ENCODE peak calls at places on chromosome 20, in seven cellular contexts. One of them, this sample, is unnamed. For H3K4me1, the result is how much of the 10 kb centered on the place peaks cover.

GRCh38 chr20:1469925-1470571 is 3.4 kb upstream of the NSFL1C start:
- DNase-seq in HepG2: peak
- DNase-seq in HCT116: peak
- DNase-seq in upper lobe of left lung: peak
- DNase-seq in prostate gland: peak
- DNase-seq in GM12878: peak
- DNase-seq in sigmoid colon: peak
- DNase-seq in this sample: peak

GRCh38 chr20:4051413-4052138 is 36.2 kb upstream of the RNF24 start:
- DNase-seq in sigmoid colon: peak
- DNase-seq in GM12878: no peak
- DNase-seq in HepG2: no peak
- DNase-seq in upper lobe of left lung: peak
- DNase-seq in HCT116: no peak
- DNase-seq in prostate gland: no peak
- DNase-seq in this sample: no peak

GRCh38 chr20:34544109-34544793 is 14.3 kb upstream of the MAP1LC3A start:
- DNase-seq in prostate gland: no peak
- DNase-seq in GM12878: no peak
- DNase-seq in HCT116: no peak
- DNase-seq in sigmoid colon: no peak
- DNase-seq in HepG2: no peak
- DNase-seq in upper lobe of left lung: no peak
- DNase-seq in this sample: no peak

GRCh38 chr20:22795455-22795854 is 211.1 kb upstream of the FOXA2 start:
- DNase-seq in upper lobe of left lung: no peak
- DNase-seq in HepG2: no peak
- DNase-seq in HCT116: no peak
- DNase-seq in GM12878: no peak
- DNase-seq in prostate gland: no peak
- DNase-seq in sigmoid colon: no peak
- DNase-seq in this sample: no peak

GRCh38 chr20:32201296-32201976 is 6.1 kb downstream of the PLAGL2 start:
- DNase-seq in upper lobe of left lung: peak
- DNase-seq in prostate gland: no peak
- DNase-seq in HepG2: no peak
- DNase-seq in sigmoid colon: no peak
- DNase-seq in HCT116: no peak
- DNase-seq in GM12878: no peak
- DNase-seq in this sample: no peak

GRCh38 chr20:32585011-32585518 is at the start of gene NOL4L:
- DNase-seq in HCT116: no peak
- DNase-seq in upper lobe of left lung: no peak
- DNase-seq in sigmoid colon: no peak
- DNase-seq in HepG2: no peak
- DNase-seq in GM12878: no peak
- DNase-seq in prostate gland: no peak
- DNase-seq in this sample: peak

GRCh38 chr20:2259731-2260130 is 36.1 kb upstream of the TGM3 start:
- DNase-seq in GM12878: no peak
- DNase-seq in upper lobe of left lung: no peak
- DNase-seq in prostate gland: no peak
- DNase-seq in HepG2: no peak
- DNase-seq in HCT116: no peak
- DNase-seq in sigmoid colon: no peak
- DNase-seq in this sample: no peak

GRCh38 chr20:31824554-31825313 is 5.6 kb downstream of the MYLK2 start:
- DNase-seq in GM12878: no peak
- DNase-seq in prostate gland: no peak
- DNase-seq in sigmoid colon: no peak
- DNase-seq in HCT116: no peak
- DNase-seq in HepG2: no peak
- DNase-seq in upper lobe of left lung: no peak
- DNase-seq in this sample: no peak

GRCh38 chr20:2757969-2758368 is 42.5 kb downstream of the CPXM1 start:
- DNase-seq in HCT116: no peak
- DNase-seq in HepG2: no peak
- DNase-seq in prostate gland: no peak
- DNase-seq in sigmoid colon: no peak
- DNase-seq in GM12878: no peak
- DNase-seq in upper lobe of left lung: no peak
- DNase-seq in this sample: no peak

GRCh38 chr20:35539756-35540212 is 2.1 kb upstream of the ERGIC3 start:
- DNase-seq in HCT116: no peak
- DNase-seq in upper lobe of left lung: peak
- DNase-seq in sigmoid colon: no peak
- DNase-seq in prostate gland: no peak
- DNase-seq in GM12878: peak
- DNase-seq in HepG2: peak
- DNase-seq in this sample: peak

GRCh38 chr20:48933017-48933766 is 11.7 kb downstream of the ARFGEF2 start:
- DNase-seq in HCT116: no peak
- DNase-seq in GM12878: no peak
- DNase-seq in prostate gland: no peak
- DNase-seq in sigmoid colon: no peak
- DNase-seq in HepG2: no peak
- DNase-seq in upper lobe of left lung: peak
- DNase-seq in this sample: no peak

GRCh38 chr20:48772183-48772976 is 55.4 kb downstream of the PREX1 start:
- DNase-seq in HepG2: no peak
- DNase-seq in GM12878: no peak
- DNase-seq in sigmoid colon: peak
- DNase-seq in HCT116: no peak
- DNase-seq in upper lobe of left lung: peak
- DNase-seq in prostate gland: no peak
- DNase-seq in this sample: peak

GRCh38 chr20:35601021-35601973 is 14.3 kb upstream of the SPAG4 start:
- DNase-seq in GM12878: no peak
- DNase-seq in sigmoid colon: peak
- DNase-seq in HCT116: no peak
- DNase-seq in upper lobe of left lung: peak
- DNase-seq in HepG2: peak
- DNase-seq in prostate gland: peak
- DNase-seq in this sample: peak

GRCh38 chr20:17448071-17448470 is 83.1 kb downstream of the BFSP1 start:
- DNase-seq in upper lobe of left lung: no peak
- DNase-seq in HepG2: no peak
- DNase-seq in HCT116: no peak
- DNase-seq in sigmoid colon: no peak
- DNase-seq in GM12878: no peak
- DNase-seq in prostate gland: no peak
- DNase-seq in this sample: no peak

GRCh38 chr20:37198962-37199660 is 19.8 kb upstream of the MROH8 start:
- DNase-seq in upper lobe of left lung: no peak
- DNase-seq in HCT116: no peak
- DNase-seq in sigmoid colon: no peak
- DNase-seq in GM12878: no peak
- DNase-seq in HepG2: no peak
- DNase-seq in prostate gland: no peak
- DNase-seq in this sample: no peak

GRCh38 chr20:45098096-45098773 is 2.7 kb downstream of the KCNS1 start:
- DNase-seq in sigmoid colon: no peak
- DNase-seq in prostate gland: no peak
- DNase-seq in upper lobe of left lung: no peak
- DNase-seq in HCT116: no peak
- DNase-seq in HepG2: no peak
- DNase-seq in GM12878: no peak
- DNase-seq in this sample: peak

GRCh38 chr20:17059465-17059864 is 167.4 kb upstream of the PCSK2 start:
- DNase-seq in sigmoid colon: no peak
- DNase-seq in GM12878: no peak
- DNase-seq in HepG2: no peak
- DNase-seq in upper lobe of left lung: peak
- DNase-seq in prostate gland: no peak
- DNase-seq in HCT116: peak
- DNase-seq in this sample: no peak

GRCh38 chr20:34195355-34195754 is 45.9 kb upstream of the ASIP start:
- DNase-seq in upper lobe of left lung: no peak
- DNase-seq in HCT116: no peak
- DNase-seq in GM12878: no peak
- DNase-seq in sigmoid colon: no peak
- DNase-seq in HepG2: no peak
- DNase-seq in prostate gland: no peak
- DNase-seq in this sample: no peak

GRCh38 chr20:37314617-37315292 is 25.3 kb downstream of the MANBAL start:
- DNase-seq in HepG2: no peak
- DNase-seq in upper lobe of left lung: no peak
- DNase-seq in prostate gland: no peak
- DNase-seq in GM12878: no peak
- DNase-seq in HCT116: no peak
- DNase-seq in sigmoid colon: peak
- DNase-seq in this sample: no peak

GRCh38 chr20:58965270-58966064 is 15.6 kb upstream of the NELFCD start:
- DNase-seq in HCT116: no peak
- DNase-seq in sigmoid colon: no peak
- DNase-seq in HepG2: no peak
- DNase-seq in upper lobe of left lung: no peak
- DNase-seq in GM12878: no peak
- DNase-seq in prostate gland: no peak
- DNase-seq in this sample: no peak

GRCh38 chr20:6295477-6296256 is 172.8 kb upstream of the FERMT1 start:
- DNase-seq in prostate gland: no peak
- DNase-seq in upper lobe of left lung: no peak
- DNase-seq in GM12878: no peak
- DNase-seq in sigmoid colon: no peak
- DNase-seq in HCT116: no peak
- DNase-seq in HepG2: no peak
- DNase-seq in this sample: no peak

GRCh38 chr20:19760371-19760721 is 2.3 kb downstream of the RIN2 start:
- DNase-seq in prostate gland: no peak
- DNase-seq in upper lobe of left lung: no peak
- DNase-seq in HCT116: no peak
- DNase-seq in HepG2: no peak
- DNase-seq in sigmoid colon: no peak
- DNase-seq in GM12878: no peak
- DNase-seq in this sample: no peak

GRCh38 chr20:11935754-11936551 is 18.3 kb downstream of the BTBD3 start:
- DNase-seq in GM12878: no peak
- DNase-seq in sigmoid colon: no peak
- DNase-seq in HepG2: peak
- DNase-seq in prostate gland: no peak
- DNase-seq in HCT116: no peak
- DNase-seq in upper lobe of left lung: no peak
- DNase-seq in this sample: no peak

GRCh38 chr20:35968930-35969329 is 540 bp downstream of the CNBD2 start:
- DNase-seq in prostate gland: no peak
- DNase-seq in sigmoid colon: no peak
- DNase-seq in GM12878: no peak
- DNase-seq in upper lobe of left lung: no peak
- DNase-seq in HepG2: no peak
- DNase-seq in HCT116: no peak
- DNase-seq in this sample: no peak

GRCh38 chr20:25623736-25624499 is at the start of gene NANP:
- DNase-seq in HCT116: peak
- DNase-seq in upper lobe of left lung: peak
- DNase-seq in GM12878: peak
- DNase-seq in HepG2: peak
- DNase-seq in prostate gland: peak
- DNase-seq in sigmoid colon: peak
- DNase-seq in this sample: peak
- TF ChIP-seq POLR2AphosphoS5 in HCT116: peak
- TF ChIP-seq POLR2AphosphoS5 in upper lobe of left lung: peak
- TF ChIP-seq POLR2AphosphoS5 in GM12878: peak
- TF ChIP-seq POLR2AphosphoS5 in HepG2: peak
- TF ChIP-seq POLR2AphosphoS5 in prostate gland: peak
- TF ChIP-seq POLR2AphosphoS5 in sigmoid colon: peak
- TF ChIP-seq POLR2AphosphoS5 in this sample: peak

GRCh38 chr20:57396638-57397003 is 5.4 kb downstream of the RBM38 start:
- DNase-seq in HCT116: no peak
- DNase-seq in sigmoid colon: no peak
- DNase-seq in GM12878: no peak
- DNase-seq in upper lobe of left lung: no peak
- DNase-seq in prostate gland: no peak
- DNase-seq in HepG2: no peak
- DNase-seq in this sample: no peak
- H3K4me1 ChIP-seq in HCT116: under half
- H3K4me1 ChIP-seq in sigmoid colon: half or more
- H3K4me1 ChIP-seq in GM12878: half or more
- H3K4me1 ChIP-seq in upper lobe of left lung: under half
- H3K4me1 ChIP-seq in prostate gland: under half
- H3K4me1 ChIP-seq in HepG2: under half
- H3K4me1 ChIP-seq in this sample: half or more

GRCh38 chr20:21074605-21075336 is 31.4 kb downstream of the LINC00237 start:
- DNase-seq in GM12878: peak
- DNase-seq in HCT116: peak
- DNase-seq in sigmoid colon: no peak
- DNase-seq in upper lobe of left lung: no peak
- DNase-seq in HepG2: no peak
- DNase-seq in prostate gland: no peak
- DNase-seq in this sample: no peak
- TF ChIP-seq POLR2AphosphoS5 in GM12878: no peak
- TF ChIP-seq POLR2AphosphoS5 in HCT116: no peak
- TF ChIP-seq POLR2AphosphoS5 in sigmoid colon: no peak
- TF ChIP-seq POLR2AphosphoS5 in upper lobe of left lung: no peak
- TF ChIP-seq POLR2AphosphoS5 in HepG2: no peak
- TF ChIP-seq POLR2AphosphoS5 in prostate gland: no peak
- TF ChIP-seq POLR2AphosphoS5 in this sample: no peak

GRCh38 chr20:47350691-47351545 is 5.6 kb downstream of the ZMYND8 start:
- DNase-seq in sigmoid colon: no peak
- DNase-seq in GM12878: no peak
- DNase-seq in HepG2: no peak
- DNase-seq in upper lobe of left lung: no peak
- DNase-seq in prostate gland: no peak
- DNase-seq in HCT116: no peak
- DNase-seq in this sample: no peak

GRCh38 chr20:47349365-47350180 is 6.9 kb downstream of the ZMYND8 start:
- DNase-seq in sigmoid colon: no peak
- DNase-seq in HepG2: no peak
- DNase-seq in GM12878: no peak
- DNase-seq in HCT116: no peak
- DNase-seq in upper lobe of left lung: no peak
- DNase-seq in prostate gland: no peak
- DNase-seq in this sample: no peak

GRCh38 chr20:47347661-47348462 is 8.6 kb downstream of the ZMYND8 start:
- DNase-seq in upper lobe of left lung: no peak
- DNase-seq in HCT116: no peak
- DNase-seq in HepG2: no peak
- DNase-seq in sigmoid colon: no peak
- DNase-seq in prostate gland: no peak
- DNase-seq in GM12878: no peak
- DNase-seq in this sample: no peak

GRCh38 chr20:47350181-47350550 is 6.3 kb downstream of the ZMYND8 start:
- DNase-seq in HepG2: no peak
- DNase-seq in sigmoid colon: no peak
- DNase-seq in GM12878: no peak
- DNase-seq in HCT116: no peak
- DNase-seq in upper lobe of left lung: no peak
- DNase-seq in prostate gland: no peak
- DNase-seq in this sample: no peak

DNA sequence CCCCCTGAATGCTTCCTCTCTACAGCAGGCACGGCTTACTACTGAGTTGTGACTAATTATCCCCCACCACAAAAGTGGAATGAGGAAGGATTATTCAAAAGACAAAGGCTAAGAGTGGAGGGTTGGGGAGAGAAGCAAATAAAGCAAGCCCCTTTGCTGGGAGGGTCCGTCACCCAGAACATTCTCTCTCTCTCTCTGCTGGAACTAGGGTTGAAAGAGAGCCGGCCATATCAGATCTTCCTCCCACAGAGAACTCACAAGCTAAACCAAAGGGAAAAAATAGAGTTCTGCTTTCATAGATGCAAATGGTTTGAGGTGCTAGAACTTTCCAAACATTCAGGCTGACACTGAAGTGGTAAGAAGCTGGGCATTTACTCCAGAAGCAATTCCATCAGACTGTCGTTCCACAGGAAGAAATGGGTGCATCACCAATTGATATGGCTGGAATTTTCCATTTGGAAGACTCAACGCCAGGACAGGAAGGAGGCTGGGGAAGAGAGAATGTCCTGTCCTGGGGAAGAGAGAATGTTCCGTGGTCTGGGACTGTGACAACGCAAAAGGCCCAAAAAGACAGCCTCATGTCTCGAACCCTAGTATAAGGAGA is 7.9 kb downstream of the ZMYND8 start:
- DNase-seq in HCT116: no peak
- DNase-seq in upper lobe of left lung: no peak
- DNase-seq in GM12878: no peak
- DNase-seq in HepG2: no peak
- DNase-seq in sigmoid colon: no peak
- DNase-seq in prostate gland: no peak
- DNase-seq in this sample: no peak
- H3K4me1 ChIP-seq in HCT116: under half
- H3K4me1 ChIP-seq in upper lobe of left lung: half or more
- H3K4me1 ChIP-seq in GM12878: under half
- H3K4me1 ChIP-seq in HepG2: half or more
- H3K4me1 ChIP-seq in sigmoid colon: half or more
- H3K4me1 ChIP-seq in prostate gland: under half
- H3K4me1 ChIP-seq in this sample: half or more

This sample was measured in stomach.